ENCODE peak calls at places on chromosomes 1 and 21, in five cellular contexts. U is stimulated activated naive CD8-positive, alpha-beta T cell treated with anti-CD3 and anti-CD28 coated beads, Interleukin-15, amount 100 ng/mL, for 72 hours; T is nucleus accumbens; V is cardiac fibroblast; Q is aorta. E is an unnamed sample.

GRCh38 chr1:58031416-58031815 is 515.1 kb downstream of the OMA1 start:
- DNase-seq in U (no peak), T (no peak), V (no peak), Q (no peak), E (no peak)

GRCh38 chr1:15343729-15344128 is 66.0 kb upstream of the EFHD2 start:
- DNase-seq in U (no peak), T (no peak), V (peak), Q (peak), E (no peak)

GRCh38 chr1:3129133-3129490 is 60.1 kb downstream of the PRDM16 start:
- DNase-seq in U (no peak), T (no peak), V (no peak), Q (no peak), E (no peak)

GRCh38 chr1:195462646-195463045 is 1145.6 kb downstream of the KCNT2 start:
- DNase-seq in U (no peak), T (no peak), V (no peak), Q (no peak), E (no peak)

GRCh38 chr21:42379425-42380215 is 13.3 kb upstream of the TFF1 start:
- DNase-seq in U (no peak), T (no peak), V (no peak), Q (peak), E (no peak)

GRCh38 chr1:100896481-100896982 is 642 bp downstream of the SLC30A7 start:
- DNase-seq in U (peak), T (peak), V (peak), Q (no peak), E (no peak)

GRCh38 chr1:85137660-85138059 is 63.2 kb downstream of the SYDE2 start:
- DNase-seq in U (no peak), T (peak), V (no peak), Q (no peak), E (no peak)

GRCh38 chr1:218584418-218585155 is 239.5 kb downstream of the TGFB2 start:
- DNase-seq in U (no peak), T (no peak), V (no peak), Q (no peak), E (no peak)

GRCh38 chr1:157025321-157025720 is 20.2 kb downstream of the ARHGEF11 start:
- DNase-seq in U (no peak), T (no peak), V (no peak), Q (no peak), E (no peak)

GRCh38 chr21:16533692-16534407 is 804.1 kb downstream of the USP25 start:
- DNase-seq in U (no peak), T (no peak), V (no peak), Q (no peak), E (peak)

GRCh38 chr1:182484531-182485257 is 34.7 kb downstream of the RGSL1 start:
- DNase-seq in U (no peak), T (no peak), V (no peak), Q (no peak), E (no peak)

GRCh38 chr1:118947003-118947765 is 41.0 kb downstream of the TBX15 start:
- DNase-seq in U (no peak), T (no peak), V (peak), Q (no peak), E (no peak)

GRCh38 chr21:16193758-16194606 is 464.2 kb downstream of the USP25 start:
- DNase-seq in U (no peak), T (peak), V (peak), Q (no peak), E (peak)

GRCh38 chr21:31108969-31109368 is 70.7 kb upstream of the KRTAP19-8 start:
- DNase-seq in U (no peak), T (no peak), V (peak), Q (no peak), E (no peak)

GRCh38 chr1:212635141-212635601 is 26.6 kb downstream of the ATF3 start:
- DNase-seq in U (no peak), T (no peak), V (peak), Q (no peak), E (no peak)

GRCh38 chr1:7527733-7528045 is 243.4 kb upstream of the VAMP3 start:
- DNase-seq in U (no peak), T (no peak), V (no peak), Q (peak), E (no peak)

GRCh38 chr1:99943238-99943794 is 26.5 kb upstream of the SLC35A3 start:
- DNase-seq in U (no peak), T (no peak), V (peak), Q (no peak), E (no peak)

GRCh38 chr1:156103521-156103947 is 11.0 kb upstream of the LMNA start:
- DNase-seq in U (no peak), T (no peak), V (peak), Q (peak), E (no peak)

GRCh38 chr21:33893917-33894316 is 21.7 kb downstream of the ATP5PO start:
- DNase-seq in U (no peak), T (no peak), V (no peak), Q (no peak), E (no peak)

GRCh38 chr1:88923224-88923623 is 31.9 kb upstream of the GTF2B start:
- DNase-seq in U (no peak), T (no peak), V (no peak), Q (no peak), E (no peak)

GRCh38 chr1:110615548-110616130 is 9.5 kb upstream of the KCNA2 start:
- DNase-seq in U (no peak), T (peak), V (peak), Q (peak), E (no peak)

GRCh38 chr1:67687649-67688048 is 2.6 kb downstream of the GADD45A start:
- DNase-seq in U (no peak), T (no peak), V (peak), Q (no peak), E (no peak)

GRCh38 chr1:41479000-41479807 is 5.3 kb downstream of the EDN2 start:
- DNase-seq in U (no peak), T (no peak), V (peak), Q (peak), E (no peak)

GRCh38 chr1:47323475-47324105 is 9.6 kb upstream of the STIL start:
- DNase-seq in U (no peak), T (no peak), V (no peak), Q (no peak), E (no peak)

E was measured in caudate nucleus.